ENCODE peak calls at places on chromosomes 5 and 9, in five cellular contexts. One of them, this sample, is unnamed. For H3K4me1 and H3K36me3, the result is how much of the 10 kb centered on the place peaks cover.

GRCh38 chr9:136587145-136587943 is 41.5 kb upstream of the NOTCH1 start:
- DNase-seq in mesendoderm: peak
- DNase-seq in IMR-90: peak
- DNase-seq in mesenchymal stem cell: peak
- DNase-seq in transverse colon: peak
- DNase-seq in this sample: peak

GRCh38 chr5:32710335-32710858 is 724 bp upstream of the NPR3 start:
- DNase-seq in mesendoderm: peak
- DNase-seq in transverse colon: peak
- DNase-seq in mesenchymal stem cell: no peak
- DNase-seq in IMR-90: no peak
- DNase-seq in this sample: no peak

GRCh38 chr5:140926211-140926902 is at the start of gene PCDHAC1:
- DNase-seq in mesenchymal stem cell: peak
- DNase-seq in mesendoderm: peak
- DNase-seq in IMR-90: no peak
- DNase-seq in transverse colon: peak
- DNase-seq in this sample: peak

GRCh38 chr5:12662545-12663314 is 758.5 kb upstream of the CTNND2 start:
- DNase-seq in mesendoderm: no peak
- DNase-seq in mesenchymal stem cell: no peak
- DNase-seq in transverse colon: no peak
- DNase-seq in IMR-90: no peak
- DNase-seq in this sample: no peak

GRCh38 chr9:126114409-126114760 is 212.2 kb upstream of the MVB12B start:
- DNase-seq in mesenchymal stem cell: no peak
- DNase-seq in mesendoderm: no peak
- DNase-seq in transverse colon: no peak
- DNase-seq in IMR-90: no peak
- DNase-seq in this sample: no peak

GRCh38 chr5:179766021-179766725 is 27.6 kb upstream of the LTC4S start:
- DNase-seq in mesendoderm: no peak
- DNase-seq in IMR-90: peak
- DNase-seq in transverse colon: no peak
- DNase-seq in mesenchymal stem cell: peak
- DNase-seq in this sample: no peak

GRCh38 chr5:169628891-169629290 is 8.2 kb upstream of the DOCK2 start:
- DNase-seq in IMR-90: peak
- DNase-seq in mesendoderm: no peak
- DNase-seq in mesenchymal stem cell: peak
- DNase-seq in transverse colon: no peak
- DNase-seq in this sample: no peak

GRCh38 chr9:127142291-127142690 is 19.9 kb upstream of the ANGPTL2 start:
- DNase-seq in mesenchymal stem cell: no peak
- DNase-seq in transverse colon: no peak
- DNase-seq in mesendoderm: no peak
- DNase-seq in IMR-90: no peak
- DNase-seq in this sample: peak

GRCh38 chr5:6943197-6943596 is 230.0 kb downstream of the TENT4A start:
- DNase-seq in mesenchymal stem cell: no peak
- DNase-seq in mesendoderm: no peak
- DNase-seq in transverse colon: no peak
- DNase-seq in IMR-90: no peak
- DNase-seq in this sample: no peak

GRCh38 chr5:180557201-180557809 is 34.0 kb downstream of the SCGB3A1 start:
- DNase-seq in mesendoderm: no peak
- DNase-seq in transverse colon: no peak
- DNase-seq in mesenchymal stem cell: no peak
- DNase-seq in IMR-90: peak
- DNase-seq in this sample: no peak

GRCh38 chr5:54524704-54525103 is 7.1 kb downstream of the SNX18 start:
- DNase-seq in transverse colon: peak
- DNase-seq in mesendoderm: no peak
- DNase-seq in mesenchymal stem cell: no peak
- DNase-seq in IMR-90: no peak
- DNase-seq in this sample: no peak

GRCh38 chr9:113011911-113012381 is at the start of gene ZNF883:
- DNase-seq in mesenchymal stem cell: peak
- DNase-seq in mesendoderm: peak
- DNase-seq in IMR-90: peak
- DNase-seq in transverse colon: peak
- DNase-seq in this sample: peak

GRCh38 chr5:137412136-137412535 is 87.0 kb downstream of the SPOCK1 start:
- DNase-seq in mesenchymal stem cell: no peak
- DNase-seq in IMR-90: no peak
- DNase-seq in mesendoderm: no peak
- DNase-seq in transverse colon: no peak
- DNase-seq in this sample: no peak

GRCh38 chr5:135013445-135013844 is 20.6 kb downstream of the PITX1 start:
- DNase-seq in mesendoderm: no peak
- DNase-seq in IMR-90: no peak
- DNase-seq in mesenchymal stem cell: no peak
- DNase-seq in transverse colon: no peak
- DNase-seq in this sample: no peak

GRCh38 chr5:137492321-137492720 is 6.8 kb downstream of the SPOCK1 start:
- DNase-seq in IMR-90: peak
- DNase-seq in transverse colon: no peak
- DNase-seq in mesendoderm: no peak
- DNase-seq in mesenchymal stem cell: no peak
- DNase-seq in this sample: no peak

GRCh38 chr9:70835323-70835722 is 286.1 kb downstream of the TRPM3 start:
- DNase-seq in IMR-90: no peak
- DNase-seq in mesenchymal stem cell: no peak
- DNase-seq in mesendoderm: no peak
- DNase-seq in transverse colon: no peak
- DNase-seq in this sample: no peak

GRCh38 chr5:144125163-144125726 is 45.2 kb downstream of the YIPF5 start:
- DNase-seq in IMR-90: peak
- DNase-seq in mesendoderm: peak
- DNase-seq in mesenchymal stem cell: peak
- DNase-seq in transverse colon: no peak
- DNase-seq in this sample: no peak

GRCh38 chr5:72005676-72006075 is 101.6 kb upstream of the MAP1B start:
- DNase-seq in mesenchymal stem cell: no peak
- DNase-seq in transverse colon: no peak
- DNase-seq in mesendoderm: no peak
- DNase-seq in IMR-90: no peak
- DNase-seq in this sample: no peak

GRCh38 chr5:134873987-134874830 is at the start of gene TXNDC15:
- DNase-seq in transverse colon: peak
- DNase-seq in mesenchymal stem cell: peak
- DNase-seq in IMR-90: peak
- DNase-seq in mesendoderm: peak
- DNase-seq in this sample: peak

GRCh38 chr5:173716058-173716682 is 99.7 kb upstream of the BOD1 start:
- DNase-seq in mesendoderm: no peak
- DNase-seq in IMR-90: no peak
- DNase-seq in transverse colon: no peak
- DNase-seq in mesenchymal stem cell: no peak
- DNase-seq in this sample: no peak

GRCh38 chr5:164235176-164235914 is 729.9 kb downstream of the MAT2B start:
- DNase-seq in mesenchymal stem cell: peak
- DNase-seq in IMR-90: peak
- DNase-seq in transverse colon: no peak
- DNase-seq in mesendoderm: no peak
- DNase-seq in this sample: no peak

GRCh38 chr5:150146862-150147579 is 8.6 kb downstream of the PDGFRB start:
- DNase-seq in mesendoderm: no peak
- DNase-seq in transverse colon: no peak
- DNase-seq in mesenchymal stem cell: no peak
- DNase-seq in IMR-90: no peak
- DNase-seq in this sample: no peak

GRCh38 chr9:77944556-77945261 is 86.9 kb downstream of the GNAQ start:
- DNase-seq in mesenchymal stem cell: no peak
- DNase-seq in transverse colon: peak
- DNase-seq in mesendoderm: peak
- DNase-seq in IMR-90: no peak
- DNase-seq in this sample: peak

GRCh38 chr9:81847181-81847915 is 80.9 kb upstream of the SPATA31D4 start:
- DNase-seq in mesendoderm: no peak
- DNase-seq in IMR-90: no peak
- DNase-seq in mesenchymal stem cell: no peak
- DNase-seq in transverse colon: no peak
- DNase-seq in this sample: no peak

GRCh38 chr9:112384690-112385089 is 4.8 kb downstream of the HSDL2 start:
- DNase-seq in IMR-90: no peak
- DNase-seq in mesendoderm: no peak
- DNase-seq in transverse colon: no peak
- DNase-seq in mesenchymal stem cell: no peak
- DNase-seq in this sample: no peak

GRCh38 chr9:12516573-12516972 is 176.6 kb upstream of the TYRP1 start:
- DNase-seq in IMR-90: no peak
- DNase-seq in mesenchymal stem cell: peak
- DNase-seq in mesendoderm: peak
- DNase-seq in transverse colon: no peak
- DNase-seq in this sample: no peak

GRCh38 chr5:143315929-143316328 is 87.6 kb downstream of the NR3C1 start:
- DNase-seq in transverse colon: no peak
- DNase-seq in mesenchymal stem cell: no peak
- DNase-seq in IMR-90: no peak
- DNase-seq in mesendoderm: peak
- DNase-seq in this sample: no peak

GRCh38 chr9:107472581-107473335 is 16.8 kb downstream of the KLF4 start:
- DNase-seq in IMR-90: no peak
- DNase-seq in mesendoderm: no peak
- DNase-seq in mesenchymal stem cell: no peak
- DNase-seq in transverse colon: no peak
- DNase-seq in this sample: no peak

GRCh38 chr9:133237271-133237731 is 28.3 kb upstream of the OBP2B start:
- DNase-seq in transverse colon: no peak
- DNase-seq in mesendoderm: peak
- DNase-seq in IMR-90: no peak
- DNase-seq in mesenchymal stem cell: peak
- DNase-seq in this sample: no peak

GRCh38 chr9:33924978-33925797 is 108.2 kb downstream of the UBE2R2 start:
- DNase-seq in mesenchymal stem cell: peak
- DNase-seq in IMR-90: peak
- DNase-seq in transverse colon: peak
- DNase-seq in mesendoderm: peak
- DNase-seq in this sample: peak

GRCh38 chr5:60352992-60353391 is 347.0 kb downstream of the DEPDC1B start:
- DNase-seq in transverse colon: peak
- DNase-seq in mesendoderm: no peak
- DNase-seq in mesenchymal stem cell: no peak
- DNase-seq in IMR-90: no peak
- DNase-seq in this sample: peak
- H3K4me1 ChIP-seq in transverse colon: under half
- H3K4me1 ChIP-seq in mesendoderm: under half
- H3K4me1 ChIP-seq in mesenchymal stem cell: under half
- H3K4me1 ChIP-seq in IMR-90: under half
- H3K4me1 ChIP-seq in this sample: under half

GRCh38 chr9:109074236-109074889 is 45.4 kb downstream of the TMEM245 start:
- DNase-seq in transverse colon: no peak
- DNase-seq in mesendoderm: no peak
- DNase-seq in mesenchymal stem cell: no peak
- DNase-seq in IMR-90: no peak
- DNase-seq in this sample: no peak

GRCh38 chr9:109068764-109069163 is 51.0 kb downstream of the TMEM245 start:
- DNase-seq in mesenchymal stem cell: no peak
- DNase-seq in IMR-90: no peak
- DNase-seq in mesendoderm: no peak
- DNase-seq in transverse colon: no peak
- DNase-seq in this sample: no peak

GRCh38 chr9:109072810-109073435 is 46.8 kb downstream of the TMEM245 start:
- DNase-seq in mesendoderm: no peak
- DNase-seq in IMR-90: no peak
- DNase-seq in transverse colon: no peak
- DNase-seq in mesenchymal stem cell: no peak
- DNase-seq in this sample: no peak

DNA sequence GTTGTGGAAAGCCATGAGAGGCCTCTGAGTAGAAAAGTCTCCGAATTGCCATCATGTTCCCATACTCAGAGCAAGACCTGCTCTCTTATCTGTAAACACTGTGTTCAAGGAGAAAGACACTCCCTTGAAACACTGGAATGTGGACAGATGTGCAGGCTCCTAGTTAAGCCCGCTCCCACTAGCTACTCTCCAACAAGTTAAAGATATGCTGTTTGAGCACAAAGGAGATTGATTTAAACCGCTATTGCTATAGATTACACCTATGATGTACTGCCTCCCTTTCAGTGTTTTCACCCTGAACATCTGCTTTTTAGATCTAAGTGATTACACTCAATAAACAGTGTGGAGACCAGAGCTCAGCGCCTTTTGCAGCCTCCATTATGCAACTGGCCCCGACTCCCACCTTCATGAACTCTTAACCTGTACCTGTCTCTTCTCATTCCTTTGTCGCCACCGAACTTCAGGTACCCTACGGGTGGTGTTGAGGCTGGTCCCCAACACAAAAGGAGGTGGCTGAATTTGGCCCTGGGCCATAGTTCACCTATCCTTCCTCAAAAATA is 47.5 kb downstream of the TMEM245 start:
- DNase-seq in IMR-90: no peak
- DNase-seq in transverse colon: no peak
- DNase-seq in mesendoderm: no peak
- DNase-seq in mesenchymal stem cell: no peak
- DNase-seq in this sample: no peak
- H3K36me3 ChIP-seq in IMR-90: under half
- H3K36me3 ChIP-seq in transverse colon: under half
- H3K36me3 ChIP-seq in mesendoderm: under half
- H3K36me3 ChIP-seq in mesenchymal stem cell: half or more
- H3K36me3 ChIP-seq in this sample: under half

GRCh38 chr5:14153932-14154646 is 10.9 kb downstream of the TRIO start:
- DNase-seq in mesendoderm: peak
- DNase-seq in transverse colon: peak
- DNase-seq in mesenchymal stem cell: peak
- DNase-seq in IMR-90: peak
- DNase-seq in this sample: peak
- H3K4me1 ChIP-seq in mesendoderm: under half
- H3K4me1 ChIP-seq in transverse colon: under half
- H3K4me1 ChIP-seq in mesenchymal stem cell: under half
- H3K4me1 ChIP-seq in IMR-90: under half
- H3K4me1 ChIP-seq in this sample: under half

GRCh38 chr5:51027276-51027675 is 356.0 kb upstream of the ISL1 start:
- DNase-seq in IMR-90: no peak
- DNase-seq in mesenchymal stem cell: no peak
- DNase-seq in transverse colon: no peak
- DNase-seq in mesendoderm: no peak
- DNase-seq in this sample: no peak

GRCh38 chr5:51028394-51028793 is 354.9 kb upstream of the ISL1 start:
- DNase-seq in mesenchymal stem cell: no peak
- DNase-seq in mesendoderm: no peak
- DNase-seq in IMR-90: no peak
- DNase-seq in transverse colon: no peak
- DNase-seq in this sample: no peak

GRCh38 chr5:51034501-51034900 is 348.7 kb upstream of the ISL1 start:
- DNase-seq in IMR-90: no peak
- DNase-seq in mesendoderm: no peak
- DNase-seq in mesenchymal stem cell: no peak
- DNase-seq in transverse colon: no peak
- DNase-seq in this sample: no peak

DNA sequence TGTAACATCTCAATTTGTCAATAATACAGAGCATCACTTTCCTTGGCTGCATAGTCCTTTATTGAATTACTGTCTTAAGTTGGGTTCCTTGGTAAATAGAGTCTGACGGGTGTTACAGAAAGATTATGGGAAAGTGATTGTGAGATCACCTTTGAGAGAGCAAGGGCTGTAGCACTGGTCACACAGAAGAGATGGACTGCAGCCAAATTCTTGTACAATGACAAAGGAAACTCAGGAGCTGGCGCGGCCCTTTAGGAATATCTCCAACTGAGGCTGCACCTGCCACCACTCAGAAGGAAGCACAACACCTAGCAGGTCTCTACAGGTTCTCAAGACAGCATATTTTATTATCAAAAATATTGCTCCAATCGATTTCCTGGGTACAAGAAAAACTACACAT is 350.0 kb upstream of the ISL1 start:
- DNase-seq in transverse colon: no peak
- DNase-seq in IMR-90: no peak
- DNase-seq in mesenchymal stem cell: no peak
- DNase-seq in mesendoderm: no peak
- DNase-seq in this sample: no peak
- H3K36me3 ChIP-seq in transverse colon: under half
- H3K36me3 ChIP-seq in IMR-90: under half
- H3K36me3 ChIP-seq in mesenchymal stem cell: under half
- H3K36me3 ChIP-seq in mesendoderm: under half
- H3K36me3 ChIP-seq in this sample: under half